ENCODE peak calls at places on chromosomes 2 and 18, in five cellular contexts. H is NB4, N is sigmoid colon, P is breast epithelium, K is A549. Q is an unnamed sample.

GRCh38 chr2:60947056-60947455 is 65.7 kb downstream of the REL start:
- DNase-seq in P (no peak), H (no peak), N (no peak), K (no peak), Q (no peak)

GRCh38 chr2:201622306-201622705 is 21.0 kb downstream of the TMEM237 start:
- DNase-seq in K (no peak), N (no peak), P (no peak), H (no peak), Q (no peak)

GRCh38 chr2:118945921-118946320 is 3.9 kb downstream of the MARCO start:
- DNase-seq in P (no peak), K (no peak), H (peak; percentile 65), N (no peak), Q (no peak)

GRCh38 chr2:2645162-2645855 is 314.2 kb upstream of the MYT1L start:
- DNase-seq in N (peak; percentile 50), H (no peak), P (no peak), K (no peak), Q (no peak)

GRCh38 chr18:31241900-31242409 is 76.0 kb upstream of the DSG1 start:
- DNase-seq in H (peak; percentile 8), N (no peak), P (peak; percentile 70), K (peak; percentile 88), Q (no peak)

GRCh38 chr2:42044939-42045338 is 2.9 kb upstream of the PKDCC start:
- DNase-seq in N (no peak), H (no peak), K (no peak), P (no peak), Q (no peak)

GRCh38 chr2:2328847-2329246 is 2.2 kb downstream of the MYT1L start:
- DNase-seq in N (no peak), H (peak; percentile 45), K (no peak), P (no peak), Q (no peak)

GRCh38 chr2:134389331-134389835 is 135.5 kb downstream of the MGAT5 start:
- DNase-seq in K (no peak), N (no peak), P (no peak), H (no peak), Q (no peak)

GRCh38 chr2:168247341-168248305 is at the start of gene STK39:
- DNase-seq in P (peak; percentile 47), N (peak; percentile 84), K (peak; percentile 72), H (peak; percentile 89), Q (peak; percentile 93)

GRCh38 chr2:200622106-200622505 is 36.3 kb downstream of the AOX1 start:
- DNase-seq in P (no peak), N (no peak), H (no peak), K (no peak), Q (no peak)

GRCh38 chr2:142642654-142643053 is 234.8 kb upstream of the KYNU start:
- DNase-seq in N (no peak), H (no peak), K (no peak), P (no peak), Q (no peak)

GRCh38 chr18:9782073-9782857 is 74.2 kb downstream of the RAB31 start:
- DNase-seq in P (no peak), N (no peak), K (peak; percentile 88), H (peak; percentile 92), Q (no peak)

GRCh38 chr2:43045866-43046265 is 180.5 kb downstream of the ZFP36L2 start:
- DNase-seq in P (no peak), N (no peak), H (no peak), K (no peak), Q (no peak)

GRCh38 chr2:43044093-43044614 is 182.3 kb downstream of the ZFP36L2 start:
- DNase-seq in N (peak; percentile 58), P (no peak), K (no peak), H (no peak), Q (peak; percentile 58)

GRCh38 chr2:43050866-43051265 is 175.5 kb downstream of the ZFP36L2 start:
- DNase-seq in H (no peak), P (no peak), N (peak; percentile 36), K (no peak), Q (peak; percentile 33)

GRCh38 chr2:43049836-43050796 is 176.3 kb downstream of the ZFP36L2 start:
- DNase-seq in K (no peak), P (peak; percentile 77), H (peak; percentile 20), N (peak; percentile 58), Q (peak; percentile 72)

GRCh38 chr2:43047187-43047780 is 179.1 kb downstream of the ZFP36L2 start:
- DNase-seq in K (no peak), N (peak; percentile 44), P (no peak), H (no peak), Q (peak; percentile 54)
- TF ChIP-seq POLR2A in K (no peak), N (no peak), P (no peak), H (no peak), Q (no peak)

GRCh38 chr2:68110102-68110501 is 47.3 kb upstream of the C1D start:
- DNase-seq in N (no peak), P (no peak), H (peak; percentile 16), K (peak; percentile 43), Q (no peak)
- TF ChIP-seq CTCF in N (no peak), P (no peak), H (no peak), K (no peak), Q (no peak)

GRCh38 chr2:150467641-150467963 is 19.9 kb downstream of the RND3 start:
- DNase-seq in K (no peak), P (no peak), N (no peak), H (no peak), Q (no peak)

GRCh38 chr2:150465703-150466569 is 21.5 kb downstream of the RND3 start:
- DNase-seq in P (no peak), N (no peak), K (no peak), H (no peak), Q (no peak)

GRCh38 chr2:150469706-150470105 is 17.8 kb downstream of the RND3 start:
- DNase-seq in H (no peak), P (no peak), K (no peak), N (no peak), Q (no peak)

GRCh38 chr2:150468350-150468960 is 19.0 kb downstream of the RND3 start:
- DNase-seq in N (no peak), P (no peak), K (no peak), H (no peak), Q (no peak)

GRCh38 chr2:150466770-150467640 is 20.5 kb downstream of the RND3 start:
- DNase-seq in K (no peak), P (no peak), H (no peak), N (no peak), Q (no peak)
- TF ChIP-seq POLR2A in K (no peak), P (no peak), H (no peak), N (no peak), Q (no peak)

DNA sequence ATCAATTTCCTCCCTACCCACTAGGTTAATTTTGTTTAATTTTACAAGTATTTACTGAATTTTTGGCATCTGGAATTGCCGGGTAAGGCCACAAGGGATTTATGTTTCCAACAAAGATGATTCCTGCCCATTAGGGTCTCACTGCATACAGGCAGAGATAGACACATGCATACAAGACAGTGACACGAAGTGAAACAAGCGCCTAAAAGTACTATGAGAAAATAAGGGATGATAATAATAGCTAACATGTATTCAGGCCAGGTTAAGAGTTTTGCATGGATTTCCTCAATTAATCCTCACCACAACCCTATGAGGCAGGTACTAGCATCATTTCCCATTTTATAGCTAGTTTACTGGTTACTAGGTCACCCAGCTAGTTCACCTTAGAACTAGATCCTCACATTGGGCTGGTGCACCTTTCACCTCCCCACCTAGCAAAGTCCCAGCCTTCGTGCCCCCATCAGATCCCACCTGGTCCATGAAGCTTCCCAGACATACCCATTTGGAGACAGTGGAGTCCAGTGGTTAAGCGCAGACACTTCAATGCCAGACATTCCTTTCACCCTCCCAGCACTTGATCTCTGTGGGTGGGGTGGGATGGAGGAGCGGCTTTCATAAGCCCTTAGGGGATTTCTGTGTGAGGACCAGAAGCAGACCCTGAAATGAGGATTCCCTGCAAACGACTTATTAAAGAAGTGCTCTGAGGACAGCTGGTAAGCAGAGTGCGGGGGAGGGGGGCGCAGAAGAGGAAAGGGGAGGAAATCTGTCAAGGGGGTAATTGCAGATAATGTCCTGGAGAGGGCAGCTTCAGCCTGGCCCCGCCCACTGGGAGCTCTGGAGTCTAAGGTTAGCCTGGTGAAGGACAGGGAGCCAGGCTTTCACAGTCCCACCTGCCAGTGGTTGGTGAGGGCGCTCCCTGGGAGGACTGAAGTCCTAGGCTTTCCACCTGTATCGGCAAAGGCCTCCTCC is 5.8 kb upstream of the DGUOK start:
- DNase-seq in H (peak; percentile 79), N (peak; percentile 89), P (no peak), K (peak; percentile 56), Q (peak; percentile 80)
- TF ChIP-seq CTCF in H (peak; percentile 42), N (peak; percentile 42), P (no peak), K (no peak), Q (no peak)

DNA sequence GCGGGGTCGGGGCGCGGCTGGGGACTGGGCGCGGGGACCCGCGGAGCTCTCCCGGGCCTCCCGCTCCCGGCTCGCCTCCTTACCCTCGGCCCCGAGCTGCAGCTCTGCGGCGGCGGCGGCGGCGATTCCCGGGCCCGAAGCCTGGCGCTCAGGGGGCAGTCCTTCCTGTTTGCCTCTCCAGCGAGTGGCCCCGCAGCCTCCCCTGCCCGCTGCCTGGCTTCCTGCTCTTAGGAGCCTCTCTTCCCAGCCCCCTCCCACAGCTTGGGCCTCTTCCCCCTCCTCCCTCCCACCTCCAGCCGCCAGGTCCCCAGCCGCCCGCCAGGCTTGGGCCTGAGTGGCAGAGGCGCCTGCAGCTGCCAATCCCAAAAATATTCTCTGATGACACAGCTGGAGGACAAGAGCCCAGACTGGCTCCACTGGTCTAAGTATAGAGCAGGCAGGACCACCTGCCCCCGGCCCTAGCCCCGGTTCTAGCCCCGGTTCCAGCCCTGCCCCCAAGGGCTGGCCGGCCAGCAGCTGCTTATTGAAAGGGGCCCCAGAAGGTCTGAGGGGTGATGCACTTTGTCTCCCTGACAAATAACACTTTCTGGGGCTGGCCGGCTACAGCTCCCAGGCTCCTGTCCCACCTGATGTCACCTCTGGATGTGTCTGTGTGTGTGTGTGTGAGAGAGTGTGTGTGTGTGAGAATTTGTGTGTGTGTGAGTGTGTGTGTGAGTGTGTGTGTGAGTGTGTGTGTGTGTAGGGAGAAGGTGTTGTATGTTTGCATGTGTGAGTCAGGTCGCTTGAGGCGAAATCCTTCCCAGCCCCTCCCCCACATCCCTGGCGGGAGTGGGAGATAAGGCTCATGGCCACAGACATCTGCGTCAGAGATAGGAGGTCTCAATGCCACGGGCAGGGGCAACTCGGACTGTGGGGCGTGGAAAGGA is at the start of gene OBSL1:
- DNase-seq in N (peak; percentile 83), H (peak; percentile 89), P (no peak), K (peak; percentile 71), Q (no peak)
- TF ChIP-seq POLR2A in N (no peak), H (no peak), P (no peak), K (peak; percentile 43), Q (no peak)

GRCh38 chr18:56470679-56471345 is 167.6 kb downstream of the TXNL1 start:
- DNase-seq in K (no peak), N (no peak), H (no peak), P (no peak), Q (no peak)
- TF ChIP-seq CTCF in K (no peak), N (no peak), H (no peak), P (no peak), Q (no peak)